ENCODE peak calls at places on chromosomes 4 and X, in four cellular contexts. One of them, this sample, is unnamed.

GRCh38 chrX:120213438-120214265 is 37.0 kb upstream of the ZBTB33 start:
- DNase-seq in HepG2: peak
- DNase-seq in K562: peak
- DNase-seq in HEK293T: peak
- DNase-seq in this sample: peak

GRCh38 chrX:9515973-9516538 is 51.2 kb downstream of the TBL1X start:
- DNase-seq in K562: peak
- DNase-seq in HepG2: no peak
- DNase-seq in HEK293T: no peak
- DNase-seq in this sample: no peak

GRCh38 chr4:73978886-73979285 is 2.9 kb downstream of the PF4 start:
- DNase-seq in HEK293T: no peak
- DNase-seq in HepG2: no peak
- DNase-seq in K562: no peak
- DNase-seq in this sample: no peak

GRCh38 chrX:45138525-45138924 is 62.2 kb downstream of the DIPK2B start:
- DNase-seq in HEK293T: no peak
- DNase-seq in HepG2: no peak
- DNase-seq in K562: no peak
- DNase-seq in this sample: no peak

GRCh38 chr4:174377613-174378012 is 93.9 kb downstream of the CEP44 start:
- DNase-seq in HepG2: peak
- DNase-seq in K562: no peak
- DNase-seq in HEK293T: no peak
- DNase-seq in this sample: no peak

GRCh38 chrX:68084765-68085164 is 348.5 kb downstream of the OPHN1 start:
- DNase-seq in HepG2: no peak
- DNase-seq in HEK293T: no peak
- DNase-seq in K562: no peak
- DNase-seq in this sample: no peak

GRCh38 chrX:46642145-46642544 is 68.6 kb downstream of the CHST7 start:
- DNase-seq in K562: no peak
- DNase-seq in HEK293T: peak
- DNase-seq in HepG2: peak
- DNase-seq in this sample: no peak

GRCh38 chrX:826448-826847 is 195.9 kb downstream of the SHOX start:
- DNase-seq in HEK293T: no peak
- DNase-seq in HepG2: no peak
- DNase-seq in K562: no peak
- DNase-seq in this sample: no peak

GRCh38 chr4:108884596-108884995 is 121.7 kb upstream of the ETNPPL start:
- DNase-seq in HepG2: no peak
- DNase-seq in K562: no peak
- DNase-seq in HEK293T: no peak
- DNase-seq in this sample: no peak

GRCh38 chr4:86302242-86302641 is 57.6 kb downstream of the MAPK10 start:
- DNase-seq in K562: no peak
- DNase-seq in HEK293T: no peak
- DNase-seq in HepG2: peak
- DNase-seq in this sample: no peak

GRCh38 chr4:146110847-146111485 is 64.6 kb upstream of the LSM6 start:
- DNase-seq in HepG2: peak
- DNase-seq in HEK293T: no peak
- DNase-seq in K562: no peak
- DNase-seq in this sample: no peak

GRCh38 chrX:39073131-39073530 is 271.9 kb downstream of the MID1IP1 start:
- DNase-seq in HepG2: no peak
- DNase-seq in K562: no peak
- DNase-seq in HEK293T: peak
- DNase-seq in this sample: no peak

GRCh38 chrX:21708116-21708515 is 49.8 kb downstream of the SMPX start:
- DNase-seq in HEK293T: no peak
- DNase-seq in K562: no peak
- DNase-seq in HepG2: no peak
- DNase-seq in this sample: no peak

GRCh38 chr4:1573830-1574459 is 110.2 kb downstream of the FAM53A start:
- DNase-seq in K562: no peak
- DNase-seq in HEK293T: no peak
- DNase-seq in HepG2: no peak
- DNase-seq in this sample: no peak

GRCh38 chrX:95290455-95290854 is 1394.2 kb upstream of the DIAPH2 start:
- DNase-seq in HepG2: no peak
- DNase-seq in HEK293T: no peak
- DNase-seq in K562: no peak
- DNase-seq in this sample: no peak

GRCh38 chr4:53459548-53459947 is 82.1 kb downstream of the FIP1L1 start:
- DNase-seq in K562: no peak
- DNase-seq in HepG2: peak
- DNase-seq in HEK293T: no peak
- DNase-seq in this sample: no peak

GRCh38 chr4:6342530-6343293 is 73.1 kb downstream of the WFS1 start:
- DNase-seq in K562: no peak
- DNase-seq in HepG2: no peak
- DNase-seq in HEK293T: no peak
- DNase-seq in this sample: no peak

GRCh38 chrX:151478052-151478451 is 81.0 kb downstream of the VMA21 start:
- DNase-seq in HepG2: no peak
- DNase-seq in K562: no peak
- DNase-seq in HEK293T: no peak
- DNase-seq in this sample: no peak
- TF ChIP-seq FOXK2 in HepG2: no peak
- TF ChIP-seq FOXK2 in K562: no peak
- TF ChIP-seq FOXK2 in HEK293T: no peak
- TF ChIP-seq FOXK2 in this sample: no peak

GRCh38 chr4:169208516-169208915 is 62.2 kb downstream of the SH3RF1 start:
- DNase-seq in HEK293T: no peak
- DNase-seq in K562: no peak
- DNase-seq in HepG2: no peak
- DNase-seq in this sample: no peak
- TF ChIP-seq FOXK2 in HEK293T: no peak
- TF ChIP-seq FOXK2 in K562: no peak
- TF ChIP-seq FOXK2 in HepG2: no peak
- TF ChIP-seq FOXK2 in this sample: no peak

DNA sequence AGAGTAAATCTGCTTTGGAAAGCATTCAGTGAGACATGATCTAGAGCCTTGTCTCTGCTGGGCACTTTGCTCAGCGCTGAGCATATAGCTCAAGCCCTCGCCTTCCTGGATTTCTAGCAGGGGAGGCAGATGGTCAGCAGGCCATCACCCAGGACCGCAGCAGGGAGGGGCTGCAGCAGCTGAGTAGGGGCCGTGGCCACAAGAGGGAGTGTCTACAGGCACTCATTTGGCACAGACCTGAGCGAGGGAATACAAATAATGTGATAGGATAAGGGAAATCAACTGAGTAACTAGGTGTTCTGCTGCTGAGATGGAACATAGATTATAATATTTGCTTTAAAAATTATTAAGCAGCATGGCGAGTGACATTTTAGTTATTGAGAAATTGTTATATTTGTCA is 30.2 kb downstream of the OFD1 start:
- DNase-seq in HEK293T: peak
- DNase-seq in K562: no peak
- DNase-seq in HepG2: peak
- DNase-seq in this sample: no peak
- TF ChIP-seq FOXK2 in HEK293T: no peak
- TF ChIP-seq FOXK2 in K562: no peak
- TF ChIP-seq FOXK2 in HepG2: no peak
- TF ChIP-seq FOXK2 in this sample: no peak

GRCh38 chrX:29935455-29935854 is 279.9 kb upstream of the MAGEB2 start:
- DNase-seq in K562: no peak
- DNase-seq in HEK293T: no peak
- DNase-seq in HepG2: no peak
- DNase-seq in this sample: no peak

GRCh38 chrX:29941292-29941691 is 274.1 kb upstream of the MAGEB2 start:
- DNase-seq in HepG2: peak
- DNase-seq in HEK293T: no peak
- DNase-seq in K562: no peak
- DNase-seq in this sample: no peak

DNA sequence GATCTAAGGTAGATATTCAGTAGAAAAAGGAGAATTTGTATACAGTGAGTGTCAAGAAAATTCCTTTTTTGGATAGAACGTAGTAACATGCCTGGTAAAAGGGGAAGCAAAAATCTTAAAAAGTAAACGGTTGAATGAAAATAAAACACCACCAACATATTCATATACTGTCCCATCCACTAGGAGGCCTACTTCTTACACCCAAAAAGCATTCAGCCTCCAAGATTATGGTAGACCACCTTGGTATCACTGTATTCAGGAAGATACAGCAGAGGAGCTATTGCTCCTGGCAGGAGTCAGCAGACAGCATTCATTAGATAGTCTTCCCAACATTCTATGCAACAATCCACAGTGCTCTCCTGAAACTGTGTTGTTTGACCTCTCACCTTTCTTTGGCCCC is 274.6 kb upstream of the MAGEB2 start:
- DNase-seq in K562: no peak
- DNase-seq in HepG2: no peak
- DNase-seq in HEK293T: no peak
- DNase-seq in this sample: no peak
- TF ChIP-seq FOXK2 in K562: no peak
- TF ChIP-seq FOXK2 in HepG2: no peak
- TF ChIP-seq FOXK2 in HEK293T: no peak
- TF ChIP-seq FOXK2 in this sample: no peak

GRCh38 chrX:48530736-48531135 is 8.8 kb upstream of the TBC1D25 start:
- DNase-seq in HEK293T: no peak
- DNase-seq in HepG2: no peak
- DNase-seq in K562: no peak
- DNase-seq in this sample: no peak

GRCh38 chrX:48531359-48531954 is 8.1 kb upstream of the TBC1D25 start:
- DNase-seq in HepG2: no peak
- DNase-seq in HEK293T: no peak
- DNase-seq in K562: peak
- DNase-seq in this sample: no peak

GRCh38 chrX:48533165-48533564 is 6.3 kb upstream of the TBC1D25 start:
- DNase-seq in HEK293T: no peak
- DNase-seq in HepG2: no peak
- DNase-seq in K562: no peak
- DNase-seq in this sample: no peak

DNA sequence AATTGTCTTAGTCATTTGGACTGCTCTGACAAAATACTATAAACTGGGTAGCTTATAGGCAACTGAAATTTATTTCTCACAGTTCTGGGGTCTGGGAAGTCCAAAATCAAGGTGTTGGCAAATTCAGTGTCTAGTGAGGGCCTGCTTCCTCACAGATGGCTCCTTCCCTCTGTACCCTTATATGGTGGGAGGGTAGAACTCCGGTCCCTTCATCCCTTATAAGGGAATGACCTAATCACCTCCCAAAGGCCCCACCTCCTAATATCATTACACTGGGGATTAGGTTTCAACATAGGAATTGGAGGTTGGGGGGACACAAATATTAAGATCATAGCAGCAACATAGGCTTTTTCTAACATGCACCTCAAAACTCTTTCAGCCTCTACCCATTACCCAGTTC is 7.3 kb upstream of the TBC1D25 start:
- DNase-seq in HEK293T: no peak
- DNase-seq in K562: no peak
- DNase-seq in HepG2: no peak
- DNase-seq in this sample: no peak
- TF ChIP-seq FOXK2 in HEK293T: no peak
- TF ChIP-seq FOXK2 in K562: no peak
- TF ChIP-seq FOXK2 in HepG2: no peak
- TF ChIP-seq FOXK2 in this sample: no peak

GRCh38 chr4:184744251-184744650 is 10.4 kb upstream of the CENPU start:
- DNase-seq in K562: no peak
- DNase-seq in HEK293T: no peak
- DNase-seq in HepG2: no peak
- DNase-seq in this sample: no peak

GRCh38 chr4:184747034-184747830 is 13.3 kb upstream of the CENPU start:
- DNase-seq in HEK293T: no peak
- DNase-seq in HepG2: peak
- DNase-seq in K562: peak
- DNase-seq in this sample: no peak

GRCh38 chr4:184746532-184746870 is 12.6 kb upstream of the CENPU start:
- DNase-seq in K562: no peak
- DNase-seq in HEK293T: no peak
- DNase-seq in HepG2: no peak
- DNase-seq in this sample: no peak

GRCh38 chr4:184748251-184748652 is 14.4 kb upstream of the CENPU start:
- DNase-seq in HEK293T: no peak
- DNase-seq in HepG2: no peak
- DNase-seq in K562: no peak
- DNase-seq in this sample: no peak

GRCh38 chr4:184745747-184746531 is 12.0 kb upstream of the CENPU start:
- DNase-seq in HepG2: peak
- DNase-seq in K562: peak
- DNase-seq in HEK293T: peak
- DNase-seq in this sample: no peak
- TF ChIP-seq FOXK2 in HepG2: no peak
- TF ChIP-seq FOXK2 in K562: peak
- TF ChIP-seq FOXK2 in HEK293T: no peak
- TF ChIP-seq FOXK2 in this sample: no peak

GRCh38 chr4:8101213-8101781 is 57.3 kb downstream of the ABLIM2 start:
- DNase-seq in K562: no peak
- DNase-seq in HEK293T: no peak
- DNase-seq in HepG2: peak
- DNase-seq in this sample: no peak
- TF ChIP-seq FOXK2 in K562: no peak
- TF ChIP-seq FOXK2 in HEK293T: no peak
- TF ChIP-seq FOXK2 in HepG2: no peak
- TF ChIP-seq FOXK2 in this sample: no peak

DNA sequence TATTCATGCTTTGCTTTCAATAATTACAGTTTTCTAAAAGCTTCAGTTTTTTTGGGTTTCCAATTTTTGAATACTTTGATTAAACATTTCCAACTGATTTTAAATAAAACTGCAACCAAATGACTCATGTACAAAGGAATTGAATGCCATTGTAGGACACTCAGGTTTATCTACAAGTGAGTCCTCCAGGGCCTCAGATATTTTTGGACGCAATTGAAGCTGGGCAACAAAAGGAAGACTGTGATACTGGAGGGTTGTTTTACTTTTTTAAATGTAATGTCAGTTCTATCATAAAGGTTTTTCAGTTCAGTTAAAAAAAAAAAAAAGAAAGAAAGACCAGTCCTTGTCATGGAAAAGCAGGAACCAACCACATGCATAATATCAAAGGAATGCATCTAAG is 64.2 kb downstream of the MAGEA10 start:
- DNase-seq in HepG2: no peak
- DNase-seq in K562: no peak
- DNase-seq in HEK293T: no peak
- DNase-seq in this sample: no peak
- TF ChIP-seq FOXK2 in HepG2: no peak
- TF ChIP-seq FOXK2 in K562: no peak
- TF ChIP-seq FOXK2 in HEK293T: no peak
- TF ChIP-seq FOXK2 in this sample: no peak